ENCODE peak calls at places on chromosomes 5 and 9, in six cellular contexts. P, A, E, S, K and I are unnamed samples.
A peak's percentile ranks its signal among the peaks of the same experiment; 100 is the strongest.

GRCh38 chr5:75286211-75286773 is 49.6 kb upstream of the ANKRD31 start:
- DNase-seq in P (no peak), S (no peak), K (no peak), A (no peak), E (no peak), I (no peak)

GRCh38 chr9:129895376-129896268 is 60.4 kb downstream of the USP20 start:
- DNase-seq in K (no peak), S (no peak), E (no peak), A (no peak), P (no peak), I (no peak)

GRCh38 chr9:137802521-137803243 is 74.9 kb upstream of the CACNA1B start:
- DNase-seq in S (no peak), A (no peak), E (no peak), P (no peak), K (no peak), I (no peak)

GRCh38 chr5:172179032-172179989 is 8.7 kb downstream of the STK10 start:
- DNase-seq in A (no peak), E (peak; percentile 76), S (no peak), K (no peak), P (peak; percentile 67), I (no peak)

GRCh38 chr9:108580021-108580439 is 275.8 kb downstream of the ACTL7B start:
- DNase-seq in P (no peak), E (peak; percentile 41), S (no peak), A (peak; percentile 81), K (no peak), I (peak; percentile 28)

GRCh38 chr9:19999491-20000057 is 210.7 kb upstream of the SLC24A2 start:
- DNase-seq in A (no peak), S (no peak), K (peak; percentile 17), E (peak; percentile 71), P (no peak), I (peak; percentile 90)

GRCh38 chr5:31270396-31270795 is 76.9 kb downstream of the CDH6 start:
- DNase-seq in P (no peak), A (no peak), E (peak; percentile 24), K (no peak), S (no peak), I (no peak)

GRCh38 chr5:64594601-64595518 is 89.0 kb downstream of the RGS7BP start:
- DNase-seq in E (peak; percentile 7), K (no peak), A (peak; percentile 3), S (no peak), P (no peak), I (no peak)

GRCh38 chr5:113267361-113267900 is 167.4 kb downstream of the TSSK1B start:
- DNase-seq in A (no peak), K (no peak), P (no peak), S (no peak), E (peak; percentile 38), I (no peak)

GRCh38 chr5:158142182-158142581 is 283.2 kb upstream of the CLINT1 start:
- DNase-seq in K (no peak), S (no peak), A (no peak), P (no peak), E (no peak), I (no peak)

GRCh38 chr9:14653511-14653910 is 39.7 kb downstream of the ZDHHC21 start:
- DNase-seq in K (no peak), E (no peak), A (no peak), P (no peak), S (no peak), I (no peak)
- H3K4me3 ChIP-seq in K (no peak overlapping the region), E (no peak overlapping the region), A (no peak overlapping the region), P (no peak overlapping the region), S (no peak overlapping the region), I (no peak overlapping the region)

GRCh38 chr5:170284231-170284630 is 13.3 kb downstream of the LCP2 start:
- DNase-seq in K (no peak), A (no peak), S (no peak), E (no peak), P (no peak), I (no peak)

GRCh38 chr5:170283296-170283695 is 14.3 kb downstream of the LCP2 start:
- DNase-seq in S (no peak), A (no peak), K (no peak), E (no peak), P (no peak), I (no peak)

GRCh38 chr5:170277953-170278352 is 19.6 kb downstream of the LCP2 start:
- DNase-seq in A (no peak), S (no peak), K (no peak), P (no peak), E (no peak), I (no peak)

GRCh38 chr5:170278611-170279500 is 18.7 kb downstream of the LCP2 start:
- DNase-seq in K (no peak), P (no peak), E (peak; percentile 12), S (no peak), A (no peak), I (no peak)

GRCh38 chr5:170280090-170280493 is 17.5 kb downstream of the LCP2 start:
- DNase-seq in K (no peak), P (no peak), E (peak; percentile 22), A (no peak), S (no peak), I (no peak)
- H3K4me3 ChIP-seq in K (no peak overlapping the region), P (no peak overlapping the region), E (no peak overlapping the region), A (no peak overlapping the region), S (no peak overlapping the region), I (no peak overlapping the region)

DNA sequence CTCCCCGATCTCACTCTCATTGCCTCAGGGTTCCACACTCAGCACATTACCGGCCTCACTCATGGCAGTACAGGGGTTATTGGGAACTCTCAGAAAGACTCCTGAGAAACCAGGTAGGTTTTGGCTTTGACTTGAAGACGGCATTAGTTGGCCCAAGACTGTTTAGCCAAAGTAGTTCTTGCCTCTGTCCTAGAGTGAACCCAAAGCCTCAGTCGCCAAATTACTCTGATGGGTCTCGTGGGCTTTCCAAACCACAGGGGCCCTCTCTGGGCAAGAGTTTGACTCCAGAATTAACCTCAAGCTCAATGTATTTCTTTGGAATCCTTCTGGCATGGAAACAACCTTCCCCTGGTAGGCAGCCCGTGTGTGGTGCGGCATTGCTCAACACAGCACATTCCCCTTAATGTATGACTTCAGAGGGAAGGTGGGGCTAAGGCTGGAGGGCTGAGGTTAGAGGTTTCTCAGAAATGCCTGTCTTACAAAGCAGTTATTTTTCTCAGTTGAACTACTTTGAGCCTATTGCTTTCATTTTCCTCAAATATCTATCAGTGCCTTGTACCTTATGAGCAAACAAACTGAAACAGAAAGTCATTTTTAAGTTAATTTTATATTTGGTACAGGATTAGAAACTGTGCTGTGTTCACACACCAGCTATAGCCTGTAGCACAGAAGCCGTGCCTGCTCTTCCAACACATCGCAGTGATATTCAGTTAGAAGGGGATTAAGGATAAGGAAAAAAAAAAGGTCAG is 123.8 kb upstream of the HAPLN1 start:
- DNase-seq in S (no peak), P (no peak), K (no peak), A (peak; percentile 2), E (peak; percentile 98), I (no peak)
- H3K4me3 ChIP-seq in S (no peak overlapping the region), P (peak overlapping the region; percentile 15), K (no peak overlapping the region), A (no peak overlapping the region), E (no peak overlapping the region), I (no peak overlapping the region)

DNA sequence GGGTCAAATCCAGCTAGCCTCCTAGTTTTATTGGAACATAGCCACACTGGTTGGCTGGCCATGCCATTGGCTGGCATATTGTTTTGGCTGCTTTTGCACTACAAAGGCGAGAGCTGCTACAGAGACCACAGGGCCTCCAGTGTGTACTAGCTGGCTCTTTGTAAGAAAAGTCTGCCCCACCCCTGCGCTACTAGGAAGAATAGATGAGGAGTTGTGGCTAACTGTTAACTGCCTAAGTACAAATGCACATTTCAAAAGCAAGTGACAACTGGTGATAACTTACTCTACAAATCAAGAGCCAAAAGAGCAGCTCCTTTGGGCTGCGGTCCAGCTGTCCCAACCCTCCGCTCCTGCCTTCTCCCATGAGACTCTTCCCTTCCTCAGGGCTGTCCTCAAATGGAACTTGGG is 63.9 kb downstream of the SERINC5 start:
- DNase-seq in A (no peak), K (no peak), S (no peak), E (no peak), P (peak; percentile 62), I (no peak)
- H3K4me3 ChIP-seq in A (no peak overlapping the region), K (no peak overlapping the region), S (no peak overlapping the region), E (no peak overlapping the region), P (peak overlapping the region; percentile 9), I (no peak overlapping the region)

GRCh38 chr5:151063136-151063544 is 17.7 kb downstream of the TNIP1 start:
- DNase-seq in S (no peak), E (peak; percentile 79), P (peak; percentile 55), K (no peak), A (peak; percentile 82), I (no peak)
- H3K4me3 ChIP-seq in S (no peak overlapping the region), E (no peak overlapping the region), P (no peak overlapping the region), K (no peak overlapping the region), A (no peak overlapping the region), I (no peak overlapping the region)

GRCh38 chr5:100853582-100853981 is 49.5 kb downstream of the ST8SIA4 start:
- DNase-seq in P (no peak), K (no peak), E (no peak), S (no peak), A (no peak), I (no peak)
- H3K4me3 ChIP-seq in P (no peak overlapping the region), K (no peak overlapping the region), E (no peak overlapping the region), S (no peak overlapping the region), A (no peak overlapping the region), I (no peak overlapping the region)

GRCh38 chr9:131046581-131047202 is 37.7 kb downstream of the LAMC3 start:
- DNase-seq in P (peak; percentile 42), E (peak; percentile 73), K (no peak), A (peak; percentile 65), S (peak; percentile 40), I (peak; percentile 1)
- H3K4me3 ChIP-seq in P (no peak overlapping the region), E (no peak overlapping the region), K (no peak overlapping the region), A (no peak overlapping the region), S (no peak overlapping the region), I (no peak overlapping the region)

DNA sequence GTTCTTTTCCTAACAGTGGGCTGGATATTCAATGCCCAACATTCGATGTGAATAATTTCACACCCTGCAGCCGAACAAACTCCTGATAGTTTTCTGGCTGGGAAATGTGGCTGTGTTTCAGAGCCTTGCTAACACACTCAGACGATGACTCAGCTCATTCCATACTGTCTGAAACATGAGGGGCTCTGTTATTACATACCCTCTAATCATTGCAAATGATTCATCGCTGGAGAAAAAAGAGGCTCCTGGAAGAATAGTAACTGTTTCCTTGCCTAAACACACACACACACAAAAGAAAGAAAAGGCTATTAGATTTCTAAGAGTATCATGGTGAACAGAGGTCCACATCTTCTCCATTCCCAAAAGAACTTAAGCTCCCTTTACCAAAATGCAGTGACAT is 75.7 kb downstream of the OXCT1 start:
- DNase-seq in A (peak; percentile 5), K (no peak), P (peak; percentile 16), S (no peak), E (peak; percentile 93), I (peak; percentile 93)
- H3K4me3 ChIP-seq in A (no peak overlapping the region), K (no peak overlapping the region), P (no peak overlapping the region), S (no peak overlapping the region), E (no peak overlapping the region), I (no peak overlapping the region)

GRCh38 chr9:132141948-132142594 is 19.8 kb upstream of the NTNG2 start:
- DNase-seq in A (peak; percentile 54), E (no peak), P (no peak), S (no peak), K (no peak), I (no peak)
- H3K4me3 ChIP-seq in A (no peak overlapping the region), E (peak overlapping the region; percentile 5), P (no peak overlapping the region), S (peak overlapping the region; percentile 13), K (peak overlapping the region; percentile 18), I (no peak overlapping the region)

GRCh38 chr5:116577064-116577788 is 2.6 kb upstream of the SEMA6A start:
- DNase-seq in P (no peak), A (no peak), E (no peak), S (no peak), K (no peak), I (no peak)
- H3K4me3 ChIP-seq in P (no peak overlapping the region), A (no peak overlapping the region), E (no peak overlapping the region), S (no peak overlapping the region), K (no peak overlapping the region), I (no peak overlapping the region)